ENCODE peak calls at places on chromosomes 11 and 22, in six cellular contexts. M is astrocyte, X is left ventricle myocardium inferior, W is AG10803, I is fibroblast of villous mesenchyme, G is spleen. S is an unnamed sample.

GRCh38 chr22:28813772-28814518 is 13.6 kb upstream of the XBP1 start:
- DNase-seq in X (no peak), I (peak), M (no peak), G (peak), W (no peak), S (no peak)

GRCh38 chr22:29152381-29153138 is 53.1 kb upstream of the EMID1 start:
- DNase-seq in W (no peak), X (peak), G (peak), I (no peak), M (peak), S (no peak)

GRCh38 chr22:29306175-29306829 is at the start of gene GAS2L1:
- DNase-seq in M (peak), G (peak), I (peak), W (peak), X (peak), S (no peak)

GRCh38 chr11:48210052-48210451 is 6.6 kb upstream of the OR4B1 start:
- DNase-seq in W (peak), M (no peak), X (no peak), I (peak), G (no peak), S (no peak)

GRCh38 chr11:33488971-33489370 is 211.7 kb downstream of the C11orf91 start:
- DNase-seq in W (no peak), X (no peak), G (no peak), I (no peak), M (no peak), S (no peak)

GRCh38 chr22:27133951-27134664 is 476.7 kb downstream of the MIAT start:
- DNase-seq in G (no peak), I (peak), M (peak), X (no peak), W (peak), S (no peak)

GRCh38 chr11:63564056-63564784 is 1.0 kb upstream of the PLAAT2 start:
- DNase-seq in I (no peak), W (no peak), X (no peak), G (no peak), M (no peak), S (no peak)

GRCh38 chr22:32752326-32752725 is 49.2 kb upstream of the TIMP3 start:
- DNase-seq in X (no peak), I (no peak), G (no peak), M (no peak), W (no peak), S (no peak)

GRCh38 chr11:112177610-112178009 is 2.3 kb downstream of the BCO2 start:
- DNase-seq in I (no peak), X (no peak), W (no peak), M (no peak), G (no peak), S (no peak)

GRCh38 chr11:1640076-1640946 is 10.7 kb downstream of the KRTAP5-5 start:
- DNase-seq in W (no peak), G (peak), X (no peak), M (no peak), I (no peak), S (no peak)

GRCh38 chr11:33303541-33303940 is 46.4 kb downstream of the HIPK3 start:
- DNase-seq in X (no peak), I (no peak), W (no peak), G (no peak), M (no peak), S (no peak)

GRCh38 chr11:10058356-10058755 is 235.7 kb downstream of the SBF2 start:
- DNase-seq in I (no peak), G (no peak), M (no peak), W (no peak), X (no peak), S (no peak)

GRCh38 chr11:66862559-66863037 is 5.7 kb downstream of the LRFN4 start:
- DNase-seq in M (no peak), X (no peak), G (no peak), I (no peak), W (no peak), S (no peak)
- TF ChIP-seq CTCF in M (no peak), X (no peak), G (no peak), I (no peak), W (no peak), S (no peak)

GRCh38 chr11:129749141-129749540 is 66.5 kb upstream of the TMEM45B start:
- DNase-seq in X (no peak), M (no peak), W (no peak), G (no peak), I (no peak), S (no peak)

GRCh38 chr11:129747161-129747560 is 68.5 kb upstream of the TMEM45B start:
- DNase-seq in I (no peak), X (no peak), M (no peak), G (no peak), W (peak), S (no peak)

GRCh38 chr11:129750343-129751292 is 65.0 kb upstream of the TMEM45B start:
- DNase-seq in G (peak), W (peak), M (peak), I (peak), X (peak), S (no peak)
- H3K4me3 ChIP-seq in G (no peak), W (peak), M (no peak), I (peak), X (peak), S (peak)

DNA sequence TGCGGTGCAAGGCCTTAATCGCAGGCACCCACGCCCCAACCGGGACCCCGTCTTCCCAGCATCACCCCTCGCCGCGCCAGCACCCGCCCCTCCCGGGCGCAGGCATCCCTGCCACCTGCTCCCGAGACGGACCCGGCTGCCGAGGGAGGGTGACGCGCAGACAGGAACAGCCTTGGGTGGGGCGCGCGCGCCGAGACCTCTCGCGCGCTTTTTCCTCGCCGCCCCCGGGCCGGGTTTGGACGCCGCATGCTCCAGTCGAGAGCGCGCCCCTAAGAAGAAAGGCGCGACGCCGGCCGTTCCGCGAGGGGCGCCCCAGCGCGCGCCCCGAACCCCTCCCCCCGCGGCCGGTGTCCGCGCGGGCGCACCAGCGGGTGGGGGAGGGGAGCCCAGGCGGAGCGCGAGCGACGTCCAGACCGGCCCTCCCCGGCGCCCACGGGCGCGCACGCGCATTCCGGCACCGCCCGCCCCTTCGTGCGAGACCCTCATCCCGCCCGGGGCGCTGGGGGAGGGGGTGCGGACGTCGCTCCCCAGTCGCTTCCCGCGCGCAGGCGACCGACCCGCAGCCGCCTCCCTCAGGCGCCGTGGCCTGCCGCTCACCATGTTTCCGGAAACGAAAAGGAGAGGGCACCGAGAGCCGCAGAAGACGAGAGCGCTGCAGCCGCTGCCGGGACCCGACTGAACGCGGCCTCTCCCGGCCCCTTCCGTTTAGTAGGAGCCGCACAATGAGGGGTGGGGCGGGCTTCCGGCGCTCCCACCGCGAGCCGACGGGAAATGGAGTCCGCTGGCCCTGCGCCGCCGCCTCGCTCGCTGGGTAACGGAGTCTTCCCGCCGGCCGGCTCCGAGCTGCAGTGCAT is at the start of gene CFL1:
- DNase-seq in X (peak), I (peak), G (no peak), M (peak), W (peak), S (peak)
- TF ChIP-seq CTCF in X (no peak), I (no peak), G (peak), M (no peak), W (no peak), S (no peak)

GRCh38 chr11:2714871-2715270 is 15.1 kb upstream of the KCNQ1OT1 start:
- DNase-seq in W (no peak), G (no peak), M (no peak), I (no peak), X (no peak), S (no peak)

GRCh38 chr11:2714463-2714800 is 14.6 kb upstream of the KCNQ1OT1 start:
- DNase-seq in X (no peak), W (no peak), G (no peak), M (no peak), I (no peak), S (no peak)

GRCh38 chr11:2711161-2711560 is 11.4 kb upstream of the KCNQ1OT1 start:
- DNase-seq in G (no peak), X (no peak), W (no peak), I (peak), M (no peak), S (no peak)

GRCh38 chr11:2713721-2714462 is 14.1 kb upstream of the KCNQ1OT1 start:
- DNase-seq in I (no peak), M (no peak), X (no peak), W (no peak), G (no peak), S (no peak)

GRCh38 chr11:2713069-2713468 is 13.3 kb upstream of the KCNQ1OT1 start:
- DNase-seq in W (no peak), G (no peak), M (no peak), I (no peak), X (no peak), S (no peak)
- H3K4me3 ChIP-seq in W (no peak), G (no peak), M (no peak), I (no peak), X (no peak), S (no peak)

DNA sequence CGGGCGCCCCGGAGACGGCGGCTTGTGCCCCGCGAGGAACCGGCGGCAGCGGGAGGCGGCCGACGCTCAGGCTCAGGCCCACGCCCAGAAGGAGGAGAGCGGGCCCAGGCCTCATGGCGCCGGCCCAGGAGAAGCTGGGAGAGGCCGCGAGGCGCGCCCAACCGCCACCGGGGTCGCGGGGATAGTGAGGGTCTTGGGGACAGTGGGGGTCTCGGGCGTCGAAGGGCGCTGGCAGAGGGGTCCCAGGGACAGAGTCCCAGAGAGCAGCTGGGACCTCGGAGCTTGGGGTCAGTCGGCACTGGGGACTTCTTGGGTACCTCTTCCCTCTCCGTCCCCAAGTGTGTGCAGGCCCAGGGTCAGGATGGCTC is at the start of gene PKDREJ:
- DNase-seq in M (no peak), W (no peak), G (no peak), X (no peak), I (no peak), S (no peak)
- TF ChIP-seq CTCF in M (no peak), W (no peak), G (no peak), X (no peak), I (no peak), S (no peak)

GRCh38 chr11:75383246-75383645 is 16.1 kb upstream of the RPS3 start:
- DNase-seq in W (no peak), M (no peak), X (no peak), I (no peak), G (peak), S (no peak)
- H3K4me3 ChIP-seq in W (no peak), M (no peak), X (no peak), I (no peak), G (no peak), S (no peak)

DNA sequence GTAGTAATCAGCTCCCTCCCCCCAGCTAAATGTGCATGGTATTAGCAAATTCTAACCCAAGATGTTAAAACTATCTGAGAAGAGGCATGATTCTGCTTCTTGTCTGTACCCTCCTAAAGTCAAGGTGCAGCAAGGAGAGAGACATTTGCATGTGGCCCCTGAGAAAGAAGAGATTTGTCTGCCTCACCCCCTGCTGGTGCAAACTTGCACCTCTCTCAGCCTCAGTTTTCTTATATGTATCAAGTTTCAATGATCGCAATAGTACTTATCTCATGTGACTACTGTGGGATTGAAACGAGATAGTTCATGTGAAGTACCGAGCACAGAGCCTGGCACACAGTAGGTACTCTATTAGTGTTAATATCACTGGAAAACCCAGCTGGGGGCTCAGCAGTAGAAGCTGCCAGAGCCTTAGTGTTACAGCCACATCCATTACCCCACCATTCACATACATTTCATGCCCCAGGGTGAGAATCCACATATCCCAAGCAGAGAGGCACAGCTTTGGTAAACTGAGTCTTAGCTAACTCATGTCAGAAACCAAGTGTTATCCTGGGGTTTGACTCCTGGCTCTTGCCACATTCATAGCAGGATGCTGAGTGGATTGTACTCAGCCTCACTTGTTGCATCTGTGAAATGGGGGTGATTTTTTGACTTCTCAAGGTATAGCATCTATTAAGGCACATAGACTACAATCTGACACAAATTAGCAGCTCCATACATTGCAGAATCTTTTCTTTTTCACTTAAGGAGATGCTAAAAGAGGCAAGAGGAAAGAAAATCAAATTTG is 24.9 kb downstream of the CD44 start:
- DNase-seq in I (no peak), M (no peak), X (no peak), W (no peak), G (no peak), S (no peak)
- TF ChIP-seq CTCF in I (peak), M (peak), X (peak), W (peak), G (peak), S (peak)

S was measured in epithelial cell of proximal tubule.